ENCODE peak calls at places on chromosomes 7 and 10, in nine cellular contexts. T is ovary, N is neural progenitor cell, H is colonic mucosa, M is body of pancreas, W is tibial artery, Z is hepatocyte, G is PC-3, L is heart left ventricle. A is an unnamed sample. For H3K27me3, the result is how much of the 10 kb centered on the place peaks cover.

GRCh38 chr10:100751211-100751933 is 6.0 kb downstream of the PAX2 start:
- DNase-seq in T (no peak), N (no peak), H (no peak), M (no peak), W (no peak), Z (no peak), G (no peak), L (no peak), A (no peak)

GRCh38 chr7:40604601-40605438 is 470.0 kb downstream of the SUGCT start:
- DNase-seq in T (peak), N (peak), H (peak), M (peak), W (peak), Z (peak), G (no peak), L (peak), A (no peak)

GRCh38 chr7:36300696-36301350 is 88.8 kb upstream of the ANLN start:
- DNase-seq in T (no peak), N (peak), H (no peak), M (no peak), W (peak), Z (no peak), G (peak), L (no peak), A (peak)

GRCh38 chr7:18861514-18861913 is 255.9 kb downstream of the TWIST1 start:
- DNase-seq in T (no peak), N (no peak), H (no peak), M (no peak), W (no peak), Z (no peak), G (peak), L (no peak), A (no peak)

GRCh38 chr7:30709549-30709948 is 27.3 kb upstream of the CRHR2 start:
- DNase-seq in T (no peak), N (peak), H (no peak), M (no peak), W (no peak), Z (no peak), G (no peak), L (no peak), A (no peak)

GRCh38 chr7:143416565-143417149 is 8.0 kb upstream of the EPHA1 start:
- DNase-seq in T (no peak), N (peak), H (no peak), M (no peak), W (no peak), Z (peak), G (peak), L (no peak), A (no peak)

GRCh38 chr7:106126170-106126938 is 14.2 kb upstream of the SYPL1 start:
- DNase-seq in T (no peak), N (no peak), H (peak), M (peak), W (no peak), Z (no peak), G (peak), L (no peak), A (no peak)

GRCh38 chr7:4109481-4110110 is 572.5 kb upstream of the FOXK1 start:
- DNase-seq in T (no peak), N (no peak), H (no peak), M (peak), W (no peak), Z (no peak), G (no peak), L (no peak), A (peak)

GRCh38 chr10:80202934-80203834 is 2.2 kb downstream of the ANXA11 start:
- DNase-seq in T (peak), N (peak), H (peak), M (peak), W (peak), Z (peak), G (peak), L (peak), A (peak)

GRCh38 chr10:554182-554848 is 135.2 kb downstream of the DIP2C start:
- DNase-seq in T (no peak), N (no peak), H (no peak), M (no peak), W (no peak), Z (no peak), G (peak), L (no peak), A (no peak)

GRCh38 chr10:4281207-4281825 is 496.3 kb upstream of the KLF6 start:
- DNase-seq in T (no peak), N (no peak), H (peak), M (no peak), W (no peak), Z (no peak), G (peak), L (no peak), A (no peak)

GRCh38 chr10:33055636-33056035 is 97.6 kb upstream of the ITGB1 start:
- DNase-seq in T (no peak), N (no peak), H (no peak), M (no peak), W (no peak), Z (no peak), G (no peak), L (no peak), A (no peak)

GRCh38 chr7:94332571-94332970 is 62.1 kb upstream of the COL1A2 start:
- DNase-seq in T (no peak), N (no peak), H (no peak), M (no peak), W (no peak), Z (no peak), G (peak), L (no peak), A (no peak)

GRCh38 chr7:38129579-38129978 is 48.5 kb upstream of the STARD3NL start:
- DNase-seq in T (no peak), N (no peak), H (no peak), M (no peak), W (no peak), Z (no peak), G (no peak), L (no peak), A (no peak)

GRCh38 chr7:134792968-134793367 is 13.5 kb downstream of the CALD1 start:
- DNase-seq in T (no peak), N (no peak), H (no peak), M (peak), W (peak), Z (no peak), G (no peak), L (peak), A (no peak)

GRCh38 chr10:113522460-113522859 is 30.4 kb upstream of the HABP2 start:
- DNase-seq in T (no peak), N (no peak), H (no peak), M (no peak), W (no peak), Z (no peak), G (no peak), L (no peak), A (no peak)

GRCh38 chr7:112938895-112939588 is 147.6 kb downstream of the GPR85 start:
- DNase-seq in T (no peak), N (peak), H (peak), M (peak), W (peak), Z (peak), G (no peak), L (peak), A (no peak)

GRCh38 chr7:3730271-3730670 is 429.2 kb downstream of the SDK1 start:
- DNase-seq in T (no peak), N (no peak), H (no peak), M (no peak), W (no peak), Z (no peak), G (no peak), L (no peak), A (no peak)

GRCh38 chr10:24680647-24681475 is 42.8 kb downstream of the ARHGAP21 start:
- DNase-seq in T (no peak), N (no peak), H (no peak), M (no peak), W (no peak), Z (no peak), G (peak), L (no peak), A (no peak)

GRCh38 chr7:6163402-6163801 is 109.0 kb downstream of the CYTH3 start:
- DNase-seq in T (no peak), N (no peak), H (no peak), M (no peak), W (no peak), Z (no peak), G (no peak), L (no peak), A (no peak)

GRCh38 chr10:7434332-7434731 is 23.5 kb upstream of the SFMBT2 start:
- DNase-seq in T (no peak), N (no peak), H (no peak), M (no peak), W (no peak), Z (no peak), G (no peak), L (no peak), A (no peak)

GRCh38 chr10:101778151-101778780 is 2.4 kb upstream of the FGF8 start:
- DNase-seq in T (no peak), N (no peak), H (no peak), M (no peak), W (peak), Z (no peak), G (no peak), L (no peak), A (peak)

GRCh38 chr7:44144426-44144967 is 3.4 kb upstream of the MYL7 start:
- DNase-seq in T (peak), N (no peak), H (no peak), M (no peak), W (peak), Z (no peak), G (no peak), L (no peak), A (peak)

GRCh38 chr7:40622830-40623507 is 488.2 kb downstream of the SUGCT start:
- DNase-seq in T (no peak), N (no peak), H (no peak), M (no peak), W (no peak), Z (peak), G (no peak), L (no peak), A (no peak)

GRCh38 chr7:28065721-28066285 is 114.8 kb downstream of the JAZF1 start:
- DNase-seq in T (no peak), N (no peak), H (no peak), M (no peak), W (no peak), Z (peak), G (no peak), L (no peak), A (no peak)

GRCh38 chr10:17195083-17195482 is 6.4 kb downstream of the TRDMT1 start:
- DNase-seq in T (no peak), N (no peak), H (no peak), M (no peak), W (no peak), Z (no peak), G (no peak), L (no peak), A (no peak)

GRCh38 chr10:17196045-17196444 is 5.4 kb downstream of the TRDMT1 start:
- DNase-seq in T (no peak), N (no peak), H (no peak), M (no peak), W (no peak), Z (no peak), G (no peak), L (no peak), A (no peak)

GRCh38 chr10:17199351-17199804 is 2.1 kb downstream of the TRDMT1 start:
- DNase-seq in T (no peak), N (peak), H (no peak), M (no peak), W (no peak), Z (no peak), G (peak), L (no peak), A (no peak)

GRCh38 chr10:17200035-17200884 is 1.2 kb downstream of the TRDMT1 start:
- DNase-seq in T (no peak), N (no peak), H (no peak), M (no peak), W (no peak), Z (no peak), G (no peak), L (no peak), A (no peak)

GRCh38 chr10:17196573-17196972 is 4.9 kb downstream of the TRDMT1 start:
- DNase-seq in T (no peak), N (no peak), H (no peak), M (no peak), W (no peak), Z (no peak), G (no peak), L (no peak), A (no peak)
- H3K27me3 ChIP-seq in T (under half), N (under half), H (under half), M (under half), W (under half), Z (under half), G (under half), L (under half), A (under half)

GRCh38 chr7:91713669-91714068 is 166.8 kb downstream of the MTERF1 start:
- DNase-seq in T (no peak), N (no peak), H (no peak), M (no peak), W (no peak), Z (no peak), G (peak), L (no peak), A (no peak)
- H3K27me3 ChIP-seq in T (under half), N (under half), H (under half), M (under half), W (under half), Z (under half), G (under half), L (under half), A (under half)

GRCh38 chr7:128812514-128813168 is 17.6 kb upstream of the FLNC start:
- DNase-seq in T (no peak), N (peak), H (no peak), M (peak), W (no peak), Z (peak), G (no peak), L (peak), A (no peak)
- H3K27me3 ChIP-seq in T (under half), N (under half), H (under half), M (under half), W (under half), Z (under half), G (under half), L (under half), A (under half)

GRCh38 chr10:71136036-71136690 is 76.2 kb upstream of the UNC5B start:
- DNase-seq in T (no peak), N (no peak), H (no peak), M (no peak), W (peak), Z (no peak), G (no peak), L (no peak), A (no peak)

GRCh38 chr10:71135276-71135675 is 77.1 kb upstream of the UNC5B start:
- DNase-seq in T (no peak), N (no peak), H (no peak), M (no peak), W (no peak), Z (no peak), G (no peak), L (no peak), A (no peak)

GRCh38 chr10:71138126-71138860 is 74.1 kb upstream of the UNC5B start:
- DNase-seq in T (no peak), N (no peak), H (no peak), M (no peak), W (peak), Z (no peak), G (no peak), L (no peak), A (no peak)

GRCh38 chr10:71134732-71135211 is 77.6 kb upstream of the UNC5B start:
- DNase-seq in T (no peak), N (no peak), H (no peak), M (no peak), W (peak), Z (no peak), G (no peak), L (no peak), A (no peak)

DNA sequence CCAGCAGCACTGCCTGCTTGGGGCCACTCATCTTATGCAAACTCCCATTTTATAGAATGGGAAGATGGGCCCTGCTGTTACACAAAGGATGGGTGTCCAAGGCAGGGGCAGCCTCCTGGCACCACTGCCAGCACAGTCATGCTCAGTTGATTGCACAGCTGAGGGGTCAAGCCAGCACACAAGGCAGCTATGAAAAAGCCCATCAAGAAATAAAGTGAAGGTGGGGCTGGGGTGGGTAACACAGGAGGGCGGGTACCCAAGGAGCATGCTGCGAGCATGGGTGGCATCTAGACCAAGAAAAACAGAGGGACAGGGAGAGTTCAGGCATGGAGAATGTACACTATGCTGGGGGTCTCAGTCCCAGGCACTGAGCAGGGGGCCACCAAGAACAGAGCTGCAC is 74.7 kb upstream of the UNC5B start:
- DNase-seq in T (no peak), N (no peak), H (no peak), M (no peak), W (peak), Z (no peak), G (no peak), L (no peak), A (no peak)
- H3K27me3 ChIP-seq in T (under half), N (under half), H (under half), M (under half), W (under half), Z (under half), G (under half), L (under half), A (under half)

DNA sequence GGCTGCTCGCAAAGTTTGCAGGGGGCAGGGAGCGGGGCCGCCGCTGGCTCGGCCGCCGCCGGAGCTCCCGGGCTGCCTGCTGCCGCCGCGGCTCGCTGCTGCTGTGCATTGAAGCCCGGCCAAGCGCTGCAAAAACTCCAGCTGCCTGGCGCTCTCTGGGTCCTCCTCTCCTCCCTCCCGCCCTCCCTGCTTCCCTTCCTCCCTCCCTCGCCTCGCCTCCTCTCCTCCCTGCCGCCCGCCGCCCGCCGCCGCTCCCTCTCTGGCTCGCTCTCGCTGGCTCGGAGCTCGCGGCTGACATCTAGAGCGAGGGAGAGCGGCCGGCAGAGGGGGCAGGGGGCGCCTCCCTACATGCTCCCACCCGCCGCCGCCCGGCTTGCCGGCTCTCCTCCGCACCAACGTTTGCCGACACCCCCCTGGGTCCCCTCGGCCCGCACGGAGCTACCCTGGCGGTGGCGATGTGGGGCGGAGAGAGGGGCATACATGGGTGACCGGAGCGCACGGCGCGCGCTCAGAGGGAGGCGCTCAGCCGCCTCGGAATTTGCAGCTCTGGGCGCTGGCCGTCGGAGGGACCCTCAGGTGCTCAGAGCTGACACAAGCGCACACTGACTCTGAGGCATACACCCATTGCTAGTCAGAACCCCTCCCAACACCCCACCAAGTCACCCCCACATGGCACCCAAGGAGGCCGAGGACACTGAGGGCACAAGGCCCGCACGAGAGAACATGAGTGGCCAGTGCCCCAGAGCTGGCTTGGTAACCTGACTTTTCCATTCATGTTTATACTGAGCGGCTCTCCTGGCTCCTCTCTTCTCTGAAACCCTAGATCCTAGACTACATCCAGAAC is 1.2 kb upstream of the PLXNA4 start:
- DNase-seq in T (peak), N (peak), H (peak), M (peak), W (peak), Z (peak), G (peak), L (peak), A (no peak)
- H3K27me3 ChIP-seq in T (under half), N (half or more), H (under half), M (under half), W (under half), Z (half or more), G (under half), L (under half), A (half or more)

A was measured in suprapubic skin.